ENCODE peak calls at places on chromosome 9, in ten cellular contexts. One of them, this sample, is unnamed.

GRCh38 chr9:84851935-84852585 is 182.5 kb downstream of the NTRK2 start:
- DNase-seq in astrocyte of the spinal cord: peak
- DNase-seq in neural progenitor cell: peak
- DNase-seq in endothelial cell: no peak
- DNase-seq in left ventricle myocardium inferior: no peak
- DNase-seq in brain microvascular endothelial cell: peak
- DNase-seq in heart right ventricle: no peak
- DNase-seq in IMR-90: peak
- DNase-seq in astrocyte: peak
- DNase-seq in GM10248: no peak
- DNase-seq in this sample: peak

GRCh38 chr9:17004500-17004899 is 130.3 kb upstream of the CNTLN start:
- DNase-seq in astrocyte of the spinal cord: peak
- DNase-seq in neural progenitor cell: no peak
- DNase-seq in endothelial cell: no peak
- DNase-seq in left ventricle myocardium inferior: no peak
- DNase-seq in brain microvascular endothelial cell: peak
- DNase-seq in heart right ventricle: no peak
- DNase-seq in IMR-90: peak
- DNase-seq in astrocyte: peak
- DNase-seq in GM10248: no peak
- DNase-seq in this sample: peak

GRCh38 chr9:37309136-37309535 is 113.4 kb upstream of the GRHPR start:
- DNase-seq in astrocyte of the spinal cord: no peak
- DNase-seq in neural progenitor cell: peak
- DNase-seq in endothelial cell: no peak
- DNase-seq in left ventricle myocardium inferior: no peak
- DNase-seq in brain microvascular endothelial cell: no peak
- DNase-seq in heart right ventricle: no peak
- DNase-seq in IMR-90: peak
- DNase-seq in astrocyte: no peak
- DNase-seq in GM10248: peak
- DNase-seq in this sample: peak

GRCh38 chr9:70533492-70533891 is 119.0 kb upstream of the KLF9 start:
- DNase-seq in astrocyte of the spinal cord: no peak
- DNase-seq in neural progenitor cell: no peak
- DNase-seq in endothelial cell: no peak
- DNase-seq in left ventricle myocardium inferior: no peak
- DNase-seq in brain microvascular endothelial cell: no peak
- DNase-seq in heart right ventricle: no peak
- DNase-seq in IMR-90: no peak
- DNase-seq in astrocyte: no peak
- DNase-seq in GM10248: no peak
- DNase-seq in this sample: no peak

GRCh38 chr9:114310471-114311450 is 12.1 kb upstream of the ORM1 start:
- DNase-seq in astrocyte of the spinal cord: no peak
- DNase-seq in neural progenitor cell: no peak
- DNase-seq in endothelial cell: no peak
- DNase-seq in left ventricle myocardium inferior: no peak
- DNase-seq in brain microvascular endothelial cell: no peak
- DNase-seq in heart right ventricle: no peak
- DNase-seq in IMR-90: no peak
- DNase-seq in astrocyte: no peak
- DNase-seq in GM10248: no peak
- DNase-seq in this sample: no peak

GRCh38 chr9:130002320-130002719 is 40.7 kb downstream of the FNBP1 start:
- DNase-seq in astrocyte of the spinal cord: no peak
- DNase-seq in neural progenitor cell: no peak
- DNase-seq in endothelial cell: no peak
- DNase-seq in left ventricle myocardium inferior: no peak
- DNase-seq in brain microvascular endothelial cell: no peak
- DNase-seq in heart right ventricle: no peak
- DNase-seq in IMR-90: no peak
- DNase-seq in astrocyte: no peak
- DNase-seq in GM10248: no peak
- DNase-seq in this sample: no peak

GRCh38 chr9:93984860-93985259 is 29.7 kb upstream of the BARX1 start:
- DNase-seq in astrocyte of the spinal cord: no peak
- DNase-seq in neural progenitor cell: no peak
- DNase-seq in endothelial cell: no peak
- DNase-seq in left ventricle myocardium inferior: no peak
- DNase-seq in brain microvascular endothelial cell: no peak
- DNase-seq in heart right ventricle: no peak
- DNase-seq in IMR-90: no peak
- DNase-seq in astrocyte: no peak
- DNase-seq in GM10248: no peak
- DNase-seq in this sample: no peak

GRCh38 chr9:6926436-6926835 is 168.7 kb downstream of the KDM4C start:
- DNase-seq in astrocyte of the spinal cord: no peak
- DNase-seq in neural progenitor cell: no peak
- DNase-seq in endothelial cell: no peak
- DNase-seq in left ventricle myocardium inferior: no peak
- DNase-seq in brain microvascular endothelial cell: no peak
- DNase-seq in heart right ventricle: no peak
- DNase-seq in IMR-90: no peak
- DNase-seq in astrocyte: no peak
- DNase-seq in GM10248: no peak
- DNase-seq in this sample: no peak

GRCh38 chr9:89408628-89409101 is 89.2 kb downstream of the SEMA4D start:
- DNase-seq in astrocyte of the spinal cord: no peak
- DNase-seq in neural progenitor cell: no peak
- DNase-seq in endothelial cell: no peak
- DNase-seq in left ventricle myocardium inferior: no peak
- DNase-seq in brain microvascular endothelial cell: no peak
- DNase-seq in heart right ventricle: no peak
- DNase-seq in IMR-90: no peak
- DNase-seq in astrocyte: no peak
- DNase-seq in GM10248: no peak
- DNase-seq in this sample: no peak

GRCh38 chr9:128495804-128496417 is 8.6 kb upstream of the GLE1 start:
- DNase-seq in astrocyte of the spinal cord: no peak
- DNase-seq in neural progenitor cell: peak
- DNase-seq in endothelial cell: peak
- DNase-seq in left ventricle myocardium inferior: no peak
- DNase-seq in brain microvascular endothelial cell: no peak
- DNase-seq in heart right ventricle: no peak
- DNase-seq in IMR-90: no peak
- DNase-seq in astrocyte: no peak
- DNase-seq in GM10248: no peak
- DNase-seq in this sample: no peak

GRCh38 chr9:89872913-89873707 is 268.3 kb downstream of the GADD45G start:
- DNase-seq in astrocyte of the spinal cord: no peak
- DNase-seq in neural progenitor cell: no peak
- DNase-seq in endothelial cell: no peak
- DNase-seq in left ventricle myocardium inferior: no peak
- DNase-seq in brain microvascular endothelial cell: no peak
- DNase-seq in heart right ventricle: no peak
- DNase-seq in IMR-90: no peak
- DNase-seq in astrocyte: no peak
- DNase-seq in GM10248: no peak
- DNase-seq in this sample: no peak

GRCh38 chr9:130129425-130130061 is 42.7 kb upstream of the NCS1 start:
- DNase-seq in astrocyte of the spinal cord: peak
- DNase-seq in neural progenitor cell: no peak
- DNase-seq in endothelial cell: no peak
- DNase-seq in left ventricle myocardium inferior: no peak
- DNase-seq in brain microvascular endothelial cell: peak
- DNase-seq in heart right ventricle: no peak
- DNase-seq in IMR-90: peak
- DNase-seq in astrocyte: peak
- DNase-seq in GM10248: no peak
- DNase-seq in this sample: no peak

GRCh38 chr9:3391414-3391813 is 134.4 kb downstream of the RFX3 start:
- DNase-seq in astrocyte of the spinal cord: no peak
- DNase-seq in neural progenitor cell: no peak
- DNase-seq in endothelial cell: no peak
- DNase-seq in left ventricle myocardium inferior: no peak
- DNase-seq in brain microvascular endothelial cell: no peak
- DNase-seq in heart right ventricle: no peak
- DNase-seq in IMR-90: no peak
- DNase-seq in astrocyte: no peak
- DNase-seq in GM10248: no peak
- DNase-seq in this sample: no peak

GRCh38 chr9:113431181-113431580 is 20.6 kb downstream of the C9orf43 start:
- DNase-seq in astrocyte of the spinal cord: no peak
- DNase-seq in neural progenitor cell: no peak
- DNase-seq in endothelial cell: no peak
- DNase-seq in left ventricle myocardium inferior: no peak
- DNase-seq in brain microvascular endothelial cell: no peak
- DNase-seq in heart right ventricle: no peak
- DNase-seq in IMR-90: no peak
- DNase-seq in astrocyte: no peak
- DNase-seq in GM10248: no peak
- DNase-seq in this sample: no peak

GRCh38 chr9:104872959-104873850 is 54.8 kb downstream of the ABCA1 start:
- DNase-seq in astrocyte of the spinal cord: peak
- DNase-seq in neural progenitor cell: no peak
- DNase-seq in endothelial cell: peak
- DNase-seq in left ventricle myocardium inferior: peak
- DNase-seq in brain microvascular endothelial cell: peak
- DNase-seq in heart right ventricle: no peak
- DNase-seq in IMR-90: peak
- DNase-seq in astrocyte: peak
- DNase-seq in GM10248: no peak
- DNase-seq in this sample: peak

GRCh38 chr9:14309403-14309802 is 4.5 kb downstream of the NFIB start:
- DNase-seq in astrocyte of the spinal cord: peak
- DNase-seq in neural progenitor cell: no peak
- DNase-seq in endothelial cell: no peak
- DNase-seq in left ventricle myocardium inferior: no peak
- DNase-seq in brain microvascular endothelial cell: peak
- DNase-seq in heart right ventricle: no peak
- DNase-seq in IMR-90: peak
- DNase-seq in astrocyte: peak
- DNase-seq in GM10248: no peak
- DNase-seq in this sample: peak

GRCh38 chr9:92564479-92564878 is 28.7 kb upstream of the ECM2 start:
- DNase-seq in astrocyte of the spinal cord: peak
- DNase-seq in neural progenitor cell: no peak
- DNase-seq in endothelial cell: no peak
- DNase-seq in left ventricle myocardium inferior: no peak
- DNase-seq in brain microvascular endothelial cell: no peak
- DNase-seq in heart right ventricle: no peak
- DNase-seq in IMR-90: peak
- DNase-seq in astrocyte: peak
- DNase-seq in GM10248: no peak
- DNase-seq in this sample: no peak

GRCh38 chr9:97470076-97470475 is 31.4 kb upstream of the TMOD1 start:
- DNase-seq in astrocyte of the spinal cord: no peak
- DNase-seq in neural progenitor cell: peak
- DNase-seq in endothelial cell: no peak
- DNase-seq in left ventricle myocardium inferior: no peak
- DNase-seq in brain microvascular endothelial cell: no peak
- DNase-seq in heart right ventricle: no peak
- DNase-seq in IMR-90: no peak
- DNase-seq in astrocyte: no peak
- DNase-seq in GM10248: no peak
- DNase-seq in this sample: no peak
- TF ChIP-seq CTCF in astrocyte of the spinal cord: peak
- TF ChIP-seq CTCF in neural progenitor cell: peak
- TF ChIP-seq CTCF in endothelial cell: no peak
- TF ChIP-seq CTCF in left ventricle myocardium inferior: peak
- TF ChIP-seq CTCF in brain microvascular endothelial cell: peak
- TF ChIP-seq CTCF in heart right ventricle: peak
- TF ChIP-seq CTCF in IMR-90: no peak
- TF ChIP-seq CTCF in astrocyte: no peak
- TF ChIP-seq CTCF in GM10248: peak
- TF ChIP-seq CTCF in this sample: peak

GRCh38 chr9:698937-699336 is 142.6 kb upstream of the DMRT1 start:
- DNase-seq in astrocyte of the spinal cord: no peak
- DNase-seq in neural progenitor cell: no peak
- DNase-seq in endothelial cell: no peak
- DNase-seq in left ventricle myocardium inferior: no peak
- DNase-seq in brain microvascular endothelial cell: no peak
- DNase-seq in heart right ventricle: no peak
- DNase-seq in IMR-90: no peak
- DNase-seq in astrocyte: no peak
- DNase-seq in GM10248: no peak
- DNase-seq in this sample: no peak

GRCh38 chr9:695252-695651 is 146.2 kb upstream of the DMRT1 start:
- DNase-seq in astrocyte of the spinal cord: no peak
- DNase-seq in neural progenitor cell: no peak
- DNase-seq in endothelial cell: no peak
- DNase-seq in left ventricle myocardium inferior: no peak
- DNase-seq in brain microvascular endothelial cell: no peak
- DNase-seq in heart right ventricle: no peak
- DNase-seq in IMR-90: no peak
- DNase-seq in astrocyte: no peak
- DNase-seq in GM10248: no peak
- DNase-seq in this sample: no peak

GRCh38 chr9:694499-695154 is 146.9 kb upstream of the DMRT1 start:
- DNase-seq in astrocyte of the spinal cord: peak
- DNase-seq in neural progenitor cell: no peak
- DNase-seq in endothelial cell: no peak
- DNase-seq in left ventricle myocardium inferior: peak
- DNase-seq in brain microvascular endothelial cell: peak
- DNase-seq in heart right ventricle: peak
- DNase-seq in IMR-90: peak
- DNase-seq in astrocyte: peak
- DNase-seq in GM10248: no peak
- DNase-seq in this sample: peak

GRCh38 chr9:698276-698675 is 143.2 kb upstream of the DMRT1 start:
- DNase-seq in astrocyte of the spinal cord: peak
- DNase-seq in neural progenitor cell: no peak
- DNase-seq in endothelial cell: no peak
- DNase-seq in left ventricle myocardium inferior: no peak
- DNase-seq in brain microvascular endothelial cell: peak
- DNase-seq in heart right ventricle: no peak
- DNase-seq in IMR-90: peak
- DNase-seq in astrocyte: peak
- DNase-seq in GM10248: no peak
- DNase-seq in this sample: peak

GRCh38 chr9:696332-697090 is 145.0 kb upstream of the DMRT1 start:
- DNase-seq in astrocyte of the spinal cord: peak
- DNase-seq in neural progenitor cell: no peak
- DNase-seq in endothelial cell: no peak
- DNase-seq in left ventricle myocardium inferior: peak
- DNase-seq in brain microvascular endothelial cell: peak
- DNase-seq in heart right ventricle: no peak
- DNase-seq in IMR-90: peak
- DNase-seq in astrocyte: peak
- DNase-seq in GM10248: no peak
- DNase-seq in this sample: peak
- TF ChIP-seq CTCF in astrocyte of the spinal cord: peak
- TF ChIP-seq CTCF in neural progenitor cell: no peak
- TF ChIP-seq CTCF in endothelial cell: no peak
- TF ChIP-seq CTCF in left ventricle myocardium inferior: peak
- TF ChIP-seq CTCF in brain microvascular endothelial cell: peak
- TF ChIP-seq CTCF in heart right ventricle: peak
- TF ChIP-seq CTCF in IMR-90: peak
- TF ChIP-seq CTCF in astrocyte: peak
- TF ChIP-seq CTCF in GM10248: no peak
- TF ChIP-seq CTCF in this sample: peak

GRCh38 chr9:5321058-5321457 is 16.5 kb upstream of the RLN2 start:
- DNase-seq in astrocyte of the spinal cord: no peak
- DNase-seq in neural progenitor cell: no peak
- DNase-seq in endothelial cell: no peak
- DNase-seq in left ventricle myocardium inferior: no peak
- DNase-seq in brain microvascular endothelial cell: no peak
- DNase-seq in heart right ventricle: no peak
- DNase-seq in IMR-90: peak
- DNase-seq in astrocyte: no peak
- DNase-seq in GM10248: no peak
- DNase-seq in this sample: peak
- TF ChIP-seq CTCF in astrocyte of the spinal cord: peak
- TF ChIP-seq CTCF in neural progenitor cell: no peak
- TF ChIP-seq CTCF in endothelial cell: no peak
- TF ChIP-seq CTCF in left ventricle myocardium inferior: no peak
- TF ChIP-seq CTCF in brain microvascular endothelial cell: peak
- TF ChIP-seq CTCF in heart right ventricle: no peak
- TF ChIP-seq CTCF in IMR-90: peak
- TF ChIP-seq CTCF in astrocyte: no peak
- TF ChIP-seq CTCF in GM10248: no peak
- TF ChIP-seq CTCF in this sample: peak

GRCh38 chr9:99222416-99223280 is 566 bp downstream of the SEC61B start:
- DNase-seq in astrocyte of the spinal cord: no peak
- DNase-seq in neural progenitor cell: no peak
- DNase-seq in endothelial cell: no peak
- DNase-seq in left ventricle myocardium inferior: no peak
- DNase-seq in brain microvascular endothelial cell: peak
- DNase-seq in heart right ventricle: no peak
- DNase-seq in IMR-90: peak
- DNase-seq in astrocyte: peak
- DNase-seq in GM10248: no peak
- DNase-seq in this sample: no peak
- TF ChIP-seq CTCF in astrocyte of the spinal cord: no peak
- TF ChIP-seq CTCF in neural progenitor cell: no peak
- TF ChIP-seq CTCF in endothelial cell: no peak
- TF ChIP-seq CTCF in left ventricle myocardium inferior: no peak
- TF ChIP-seq CTCF in brain microvascular endothelial cell: peak
- TF ChIP-seq CTCF in heart right ventricle: no peak
- TF ChIP-seq CTCF in IMR-90: no peak
- TF ChIP-seq CTCF in astrocyte: no peak
- TF ChIP-seq CTCF in GM10248: no peak
- TF ChIP-seq CTCF in this sample: no peak

This sample was measured in fibroblast of pulmonary artery.